ENCODE peak calls at places on chromosomes 7 and 10, in seven cellular contexts. L is body of pancreas, A is A549, N is heart right ventricle, R is adipocyte, H is GM23248, Y is NT2/D1. M is an unnamed sample.
A peak's percentile ranks its signal among the peaks of the same experiment; 100 is the strongest.

GRCh38 chr10:17344206-17344605 is 110.2 kb downstream of the ST8SIA6 start:
- DNase-seq in R (no peak), Y (no peak), H (no peak), A (no peak), L (no peak), N (no peak), M (no peak)

GRCh38 chr7:5282464-5283316 is at the start of gene SLC29A4:
- DNase-seq in N (peak; percentile 61), L (peak; percentile 61), R (peak; percentile 71), H (peak; percentile 45), A (no peak), Y (no peak), M (no peak)

GRCh38 chr10:32253300-32253699 is 93.7 kb downstream of the EPC1 start:
- DNase-seq in H (peak; percentile 73), L (no peak), R (peak; percentile 21), Y (no peak), A (no peak), N (no peak), M (no peak)

GRCh38 chr10:120735315-120735714 is 115.8 kb upstream of the WDR11 start:
- DNase-seq in N (no peak), A (no peak), L (no peak), R (no peak), Y (no peak), H (no peak), M (no peak)

GRCh38 chr10:80945267-80945880 is 407.7 kb downstream of the SH2D4B start:
- DNase-seq in L (no peak), H (no peak), N (no peak), R (no peak), Y (peak; percentile 16), A (no peak), M (no peak)

GRCh38 chr7:101173752-101174244 is 6.3 kb downstream of the NAT16 start:
- DNase-seq in R (peak; percentile 76), L (no peak), Y (peak; percentile 82), N (no peak), A (peak; percentile 59), H (peak; percentile 78), M (peak; percentile 66)

GRCh38 chr10:11742779-11743298 is 657 bp downstream of the ECHDC3 start:
- DNase-seq in R (no peak), Y (no peak), A (no peak), N (peak; percentile 70), H (no peak), L (peak; percentile 53), M (no peak)

GRCh38 chr10:23422003-23422411 is 16.9 kb upstream of the OTUD1 start:
- DNase-seq in L (no peak), H (no peak), Y (no peak), R (no peak), N (no peak), A (no peak), M (no peak)

GRCh38 chr10:104393387-104393786 is 39.8 kb downstream of the CFAP58 start:
- DNase-seq in N (no peak), L (no peak), A (no peak), H (no peak), R (no peak), Y (no peak), M (no peak)

GRCh38 chr7:128404826-128405344 is 4.9 kb downstream of the IMPDH1 start:
- DNase-seq in R (peak; percentile 47), L (no peak), A (no peak), N (no peak), H (peak; percentile 64), Y (no peak), M (no peak)

GRCh38 chr10:8211631-8212030 is 157.1 kb downstream of the GATA3 start:
- DNase-seq in Y (no peak), N (no peak), A (no peak), L (no peak), R (no peak), H (no peak), M (no peak)

GRCh38 chr10:104809288-104810090 is 168.4 kb downstream of the SORCS3 start:
- DNase-seq in H (peak; percentile 4), R (no peak), A (no peak), N (no peak), L (no peak), Y (peak; percentile 22), M (no peak)

GRCh38 chr7:22587322-22587721 is 87.3 kb upstream of the STEAP1B start:
- DNase-seq in R (no peak), Y (no peak), A (no peak), H (peak; percentile 54), N (no peak), L (no peak), M (no peak)

GRCh38 chr7:50793947-50794570 is 11.4 kb upstream of the GRB10 start:
- DNase-seq in Y (no peak), H (no peak), L (no peak), N (no peak), R (no peak), A (no peak), M (no peak)

GRCh38 chr10:96025566-96025965 is 17.8 kb upstream of the CCNJ start:
- DNase-seq in Y (no peak), H (peak; percentile 27), L (no peak), A (peak; percentile 18), R (no peak), N (no peak), M (no peak)

GRCh38 chr10:94104316-94105060 is 110.8 kb downstream of the PLCE1 start:
- DNase-seq in Y (no peak), R (peak; percentile 13), N (no peak), L (no peak), A (no peak), H (no peak), M (no peak)

GRCh38 chr7:4996696-4997222 is 37.8 kb upstream of the MMD2 start:
- DNase-seq in Y (no peak), R (no peak), L (no peak), N (no peak), A (no peak), H (no peak), M (peak; percentile 39)

GRCh38 chr7:158976468-158976848 is 120.1 kb downstream of the DYNC2I1 start:
- DNase-seq in N (no peak), H (peak; percentile 12), R (no peak), A (no peak), Y (no peak), L (no peak), M (no peak)

GRCh38 chr7:158973440-158973839 is 117.1 kb downstream of the DYNC2I1 start:
- DNase-seq in A (no peak), H (no peak), N (no peak), R (peak; percentile 19), Y (peak; percentile 59), L (peak; percentile 40), M (no peak)

GRCh38 chr7:158976849-158977593 is 120.7 kb downstream of the DYNC2I1 start:
- DNase-seq in R (peak; percentile 84), A (peak; percentile 72), H (peak; percentile 76), Y (peak; percentile 54), N (peak; percentile 86), L (peak; percentile 82), M (peak; percentile 77)

GRCh38 chr7:158975526-158976467 is 119.4 kb downstream of the DYNC2I1 start:
- DNase-seq in L (no peak), H (no peak), N (no peak), R (no peak), Y (no peak), A (no peak), M (no peak)

DNA sequence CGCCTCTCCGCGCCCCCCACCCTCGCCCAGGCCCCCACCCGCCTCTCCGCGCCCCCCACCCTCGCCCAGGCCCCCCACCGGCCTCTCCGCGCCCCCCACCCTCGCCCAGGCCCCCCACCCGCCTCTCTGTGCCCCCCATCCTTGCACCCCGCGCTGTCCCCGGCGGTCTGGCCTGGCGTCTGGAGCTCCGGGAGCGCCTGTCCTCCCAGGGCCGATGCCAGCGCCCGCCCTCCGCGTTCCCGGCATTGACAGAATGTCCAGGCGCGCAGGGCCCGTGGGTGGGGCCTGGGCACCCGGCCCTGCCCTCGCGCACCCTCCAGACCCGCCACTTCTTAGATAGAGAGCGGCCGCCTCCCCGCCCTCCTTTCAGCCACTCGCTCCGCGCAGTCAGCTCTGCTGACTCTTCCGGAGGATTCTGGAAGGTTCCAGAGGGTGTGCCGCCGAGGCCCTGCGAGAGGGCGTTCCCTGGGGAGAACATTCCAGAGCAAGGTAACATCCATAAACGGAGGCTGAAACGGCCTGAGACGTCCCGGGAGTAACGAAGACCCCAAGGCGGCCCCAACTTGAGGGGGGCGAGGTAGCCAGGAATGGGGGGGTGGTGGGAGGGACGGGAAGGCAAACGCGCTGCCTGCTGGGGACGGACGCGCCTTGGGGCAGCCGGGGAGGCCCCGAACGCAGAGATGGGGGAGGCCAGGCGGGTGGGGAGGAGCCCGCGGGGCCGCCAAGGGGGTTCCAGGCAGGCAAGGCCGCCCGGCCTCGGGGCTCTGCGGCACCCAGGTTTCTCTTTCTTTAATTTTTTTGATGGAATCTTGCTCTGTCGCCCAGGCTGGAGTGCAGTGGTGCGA is 117.8 kb downstream of the DYNC2I1 start:
- DNase-seq in L (no peak), N (no peak), H (no peak), Y (no peak), A (no peak), R (no peak), M (no peak)
- H3K9me3 ChIP-seq in L (no peaks in the 10 kb centered on the region), N (no peaks in the 10 kb centered on the region), H (no peaks in the 10 kb centered on the region), Y (peaks cover 17% of the 10 kb centered on the region), A (peaks cover 32% of the 10 kb centered on the region), R (peaks cover 14% of the 10 kb centered on the region), M (no peaks in the 10 kb centered on the region)

DNA sequence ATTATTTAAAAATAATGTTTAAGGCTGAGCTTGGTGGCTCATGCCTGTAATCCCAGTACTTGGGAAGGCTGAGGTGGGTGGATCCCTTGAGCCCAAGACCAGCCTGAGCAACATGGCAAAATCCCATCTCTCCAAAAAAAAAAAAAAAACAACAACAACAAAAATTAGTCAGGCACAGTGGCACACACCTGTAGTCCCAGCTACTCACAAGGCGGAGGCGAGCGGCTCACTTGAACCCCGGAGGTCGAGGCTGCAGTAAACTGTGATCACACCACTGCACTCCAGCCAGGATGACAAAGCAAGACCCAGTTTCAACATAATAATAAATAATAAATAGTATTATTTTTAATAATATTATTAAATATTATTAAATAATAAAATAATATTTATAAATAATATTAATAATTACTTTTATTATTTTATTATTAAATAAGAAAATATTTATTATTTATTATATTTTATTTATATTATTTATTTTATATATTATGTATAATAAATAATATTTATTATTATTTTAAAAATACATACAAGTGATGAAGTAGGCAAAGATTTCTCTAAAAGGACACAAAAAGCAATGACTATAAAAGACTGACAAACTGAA is 8.4 kb upstream of the LRRC61 start:
- DNase-seq in L (no peak), R (no peak), N (no peak), A (no peak), Y (no peak), H (no peak), M (no peak)
- H3K4me1 ChIP-seq in L (peaks cover 75% of the 10 kb centered on the region), R (peaks cover 15% of the 10 kb centered on the region), N (no peaks in the 10 kb centered on the region), A (no peaks in the 10 kb centered on the region), Y (peaks cover 2% of the 10 kb centered on the region), H (peaks cover 6% of the 10 kb centered on the region), M (peaks cover 10% of the 10 kb centered on the region)

GRCh38 chr7:158389514-158390425 is 197.9 kb downstream of the PTPRN2 start:
- DNase-seq in A (no peak), R (no peak), L (peak; percentile 5), N (no peak), Y (no peak), H (no peak), M (no peak)
- H3K9me3 ChIP-seq in A (no peaks in the 10 kb centered on the region), R (no peaks in the 10 kb centered on the region), L (no peaks in the 10 kb centered on the region), N (no peaks in the 10 kb centered on the region), Y (no peaks in the 10 kb centered on the region), H (no peaks in the 10 kb centered on the region), M (no peaks in the 10 kb centered on the region)

DNA sequence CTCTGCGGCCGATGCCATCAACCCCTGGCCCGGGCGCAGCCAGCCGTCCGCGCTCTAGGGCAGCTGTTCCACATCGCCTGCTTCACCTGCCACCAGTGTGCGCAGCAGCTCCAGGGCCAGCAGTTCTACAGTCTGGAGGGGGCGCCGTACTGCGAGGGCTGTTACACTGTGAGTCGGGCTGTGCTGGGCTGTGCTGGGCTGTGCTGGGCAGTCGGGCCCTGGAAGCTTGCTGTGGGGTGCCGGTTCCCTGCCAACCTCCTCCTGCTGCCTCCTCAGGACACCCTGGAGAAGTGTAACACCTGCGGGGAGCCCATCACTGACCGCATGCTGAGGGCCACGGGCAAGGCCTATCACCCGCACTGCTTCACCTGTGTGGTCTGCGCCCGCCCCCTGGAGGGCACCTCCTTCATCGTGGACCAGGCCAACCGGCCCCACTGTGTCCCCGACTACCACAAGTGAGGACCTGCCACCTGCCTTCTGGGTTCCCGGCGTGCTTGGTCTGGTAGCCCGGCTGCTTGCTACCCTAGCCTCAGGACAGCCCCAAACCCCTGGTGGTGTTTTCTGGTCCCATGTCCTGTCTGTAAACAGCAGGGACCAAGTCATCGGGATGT is 7.5 kb downstream of the ZYX start:
- DNase-seq in Y (no peak), A (no peak), N (no peak), L (no peak), H (peak; percentile 19), R (no peak), M (no peak)
- H3K4me1 ChIP-seq in Y (peaks cover 16% of the 10 kb centered on the region), A (peaks cover 36% of the 10 kb centered on the region), N (peaks cover 23% of the 10 kb centered on the region), L (peaks cover 45% of the 10 kb centered on the region), H (peaks cover 53% of the 10 kb centered on the region), R (peaks cover 63% of the 10 kb centered on the region), M (peaks cover 20% of the 10 kb centered on the region)

M was measured in SJSA1.